ENCODE peak calls at places on chromosome 9, in six cellular contexts. J is heart left ventricle; I is BJ; G is CD8-positive, alpha-beta T cell; X is PC-9; K is NB4. Y is an unnamed sample.

GRCh38 chr9:84822589-84823233 is 153.2 kb downstream of the NTRK2 start:
- DNase-seq in J (no peak), I (no peak), G (no peak), X (no peak), K (no peak), Y (no peak)

GRCh38 chr9:136051568-136052432 is 43.3 kb downstream of the NACC2 start:
- DNase-seq in J (peak), I (peak), G (no peak), X (peak), K (peak), Y (peak)

GRCh38 chr9:115395511-115396021 is 277.6 kb upstream of the TNC start:
- DNase-seq in J (no peak), I (no peak), G (no peak), X (peak), K (no peak), Y (no peak)

GRCh38 chr9:128152133-128152780 is 3.0 kb downstream of the LCN2 start:
- DNase-seq in J (peak), I (no peak), G (no peak), X (no peak), K (no peak), Y (peak)

GRCh38 chr9:6590772-6591384 is 54.7 kb downstream of the GLDC start:
- DNase-seq in J (no peak), I (no peak), G (no peak), X (peak), K (no peak), Y (no peak)

GRCh38 chr9:72441296-72442211 is 76.5 kb upstream of the ZFAND5 start:
- DNase-seq in J (no peak), I (no peak), G (no peak), X (no peak), K (no peak), Y (no peak)

GRCh38 chr9:12878342-12878978 is 103.6 kb downstream of the LURAP1L start:
- DNase-seq in J (no peak), I (no peak), G (no peak), X (peak), K (no peak), Y (no peak)

GRCh38 chr9:124286292-124286931 is 28.7 kb downstream of the NEK6 start:
- DNase-seq in J (no peak), I (peak), G (peak), X (peak), K (peak), Y (no peak)

GRCh38 chr9:91978739-91979414 is 28.8 kb upstream of the ROR2 start:
- DNase-seq in J (no peak), I (peak), G (no peak), X (no peak), K (peak), Y (no peak)

GRCh38 chr9:6852243-6852963 is 94.6 kb downstream of the KDM4C start:
- DNase-seq in J (no peak), I (peak), G (no peak), X (no peak), K (no peak), Y (no peak)

GRCh38 chr9:137411670-137412380 is 11.1 kb downstream of the EXD3 start:
- DNase-seq in J (peak), I (peak), G (no peak), X (peak), K (peak), Y (no peak)

GRCh38 chr9:133005957-133006356 is 24.8 kb upstream of the GTF3C5 start:
- DNase-seq in J (no peak), I (no peak), G (no peak), X (no peak), K (no peak), Y (no peak)

GRCh38 chr9:134379774-134380431 is 53.6 kb downstream of the RXRA start:
- DNase-seq in J (no peak), I (no peak), G (no peak), X (peak), K (no peak), Y (no peak)

GRCh38 chr9:83007521-83008300 is 55.2 kb downstream of the RASEF start:
- DNase-seq in J (no peak), I (no peak), G (no peak), X (no peak), K (no peak), Y (no peak)

GRCh38 chr9:93077367-93077766 is 18.6 kb upstream of the CARD19 start:
- DNase-seq in J (no peak), I (no peak), G (no peak), X (no peak), K (no peak), Y (no peak)

GRCh38 chr9:102974530-102974929 is 20.6 kb upstream of the CYLC2 start:
- DNase-seq in J (no peak), I (no peak), G (no peak), X (peak), K (no peak), Y (no peak)

GRCh38 chr9:104304925-104305324 is 199.1 kb upstream of the OR13F1 start:
- DNase-seq in J (no peak), I (no peak), G (no peak), X (no peak), K (no peak), Y (no peak)

DNA sequence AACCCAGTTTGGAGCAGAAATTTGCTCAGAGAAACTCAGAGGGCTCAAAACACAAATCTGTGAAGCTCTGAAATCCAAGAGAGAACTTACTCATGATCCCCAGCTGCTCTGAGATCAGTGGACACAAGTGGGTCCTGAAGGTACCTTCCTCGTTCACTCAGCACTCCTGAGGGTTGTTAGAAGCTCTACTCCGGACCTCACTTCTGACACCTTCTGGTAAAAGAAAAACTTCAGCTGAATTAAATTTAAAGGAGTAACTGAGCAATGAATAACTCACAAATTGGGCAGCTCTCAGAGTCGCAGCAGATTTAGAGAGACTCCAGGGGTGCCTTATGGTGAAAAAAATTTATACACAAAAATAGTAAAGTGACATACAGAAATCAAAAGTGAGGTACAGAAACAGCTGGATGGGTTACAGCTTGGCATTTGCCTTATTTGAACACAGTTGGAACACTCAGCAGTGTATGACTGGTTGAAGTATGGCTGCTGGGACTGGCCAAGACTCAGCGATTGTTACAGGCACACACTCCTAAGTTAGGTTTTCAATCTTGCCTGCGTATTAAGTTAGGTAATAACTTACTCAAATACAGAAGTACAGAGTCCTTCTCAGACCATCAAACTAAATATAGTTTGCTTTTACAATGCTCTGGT is 32.5 kb downstream of the INSL4 start:
- DNase-seq in J (no peak), I (no peak), G (no peak), X (no peak), K (peak), Y (no peak)
- TF ChIP-seq CTCF in J (no peak), I (no peak), G (no peak), X (no peak), K (peak), Y (peak)

DNA sequence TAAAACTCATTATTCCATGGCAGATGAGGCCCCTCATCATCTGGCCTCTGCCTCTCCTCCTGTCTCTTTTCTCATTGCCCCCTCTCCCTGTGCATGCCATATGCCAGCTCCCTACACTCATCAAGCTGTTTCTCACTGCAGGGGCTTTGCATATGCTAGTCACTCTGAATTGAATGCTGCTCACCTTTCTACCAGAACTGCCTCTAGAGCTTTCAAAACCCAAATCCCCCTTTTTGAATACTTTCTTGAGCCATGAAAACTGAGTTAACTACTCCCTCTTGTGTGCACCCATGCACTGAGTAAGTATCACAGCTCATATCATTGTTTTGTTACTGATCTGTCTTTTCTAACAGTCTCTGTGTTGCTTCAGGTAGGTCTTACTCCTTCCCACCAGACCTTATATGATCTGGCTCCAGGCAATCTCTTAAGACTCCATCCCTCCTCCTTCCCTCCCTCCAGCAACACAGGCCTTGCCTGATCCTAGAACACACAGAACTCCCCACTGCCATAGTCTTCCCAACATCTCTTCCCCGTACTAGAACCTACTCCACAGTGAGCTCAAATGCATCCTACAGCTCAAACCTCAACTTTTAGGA is 60.5 kb downstream of the ASTN2 start:
- DNase-seq in J (no peak), I (no peak), G (no peak), X (no peak), K (no peak), Y (no peak)
- TF ChIP-seq CTCF in J (no peak), I (no peak), G (no peak), X (no peak), K (no peak), Y (no peak)

GRCh38 chr9:32264171-32264862 is 120.1 kb upstream of the ACO1 start:
- DNase-seq in J (no peak), I (no peak), G (no peak), X (no peak), K (peak), Y (no peak)
- TF ChIP-seq CTCF in J (no peak), I (no peak), G (no peak), X (no peak), K (peak), Y (no peak)

GRCh38 chr9:127126981-127127380 is 4.5 kb upstream of the ANGPTL2 start:
- DNase-seq in J (no peak), I (no peak), G (no peak), X (no peak), K (no peak), Y (no peak)

GRCh38 chr9:127123239-127123935 is 952 bp upstream of the ANGPTL2 start:
- DNase-seq in J (peak), I (no peak), G (no peak), X (no peak), K (no peak), Y (no peak)

GRCh38 chr9:127122176-127123151 is at the start of gene ANGPTL2:
- DNase-seq in J (peak), I (peak), G (no peak), X (no peak), K (peak), Y (peak)

GRCh38 chr9:127124091-127124490 is 1.7 kb upstream of the ANGPTL2 start:
- DNase-seq in J (no peak), I (no peak), G (no peak), X (no peak), K (no peak), Y (no peak)

GRCh38 chr9:127124792-127125191 is 2.4 kb upstream of the ANGPTL2 start:
- DNase-seq in J (no peak), I (no peak), G (no peak), X (no peak), K (no peak), Y (no peak)
- TF ChIP-seq CTCF in J (no peak), I (no peak), G (no peak), X (no peak), K (no peak), Y (no peak)

GRCh38 chr9:88920645-88921044 is 70.6 kb upstream of the S1PR3 start:
- DNase-seq in J (no peak), I (no peak), G (no peak), X (no peak), K (no peak), Y (no peak)
- TF ChIP-seq CTCF in J (no peak), I (no peak), G (no peak), X (peak), K (no peak), Y (peak)

DNA sequence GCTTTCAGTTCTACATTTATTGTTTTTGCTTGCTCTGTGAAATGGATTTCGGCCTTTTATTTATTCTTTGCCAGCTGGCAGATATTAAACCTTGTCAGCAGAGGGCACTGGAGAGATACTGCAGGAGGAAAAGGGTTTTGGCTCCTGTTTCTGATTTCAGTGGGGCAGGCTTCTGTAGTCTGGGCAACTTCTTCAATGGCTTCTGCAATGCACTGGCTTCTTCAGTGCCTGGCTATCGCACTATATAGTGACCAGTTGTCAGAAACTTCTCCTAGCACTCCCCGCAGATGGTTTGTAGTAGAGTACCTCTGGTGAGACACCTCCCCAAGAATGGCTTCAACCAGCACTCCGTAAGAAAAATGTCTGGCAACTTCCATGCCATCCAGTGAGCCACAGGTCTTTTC is 3.2 kb upstream of the NFX1 start:
- DNase-seq in J (no peak), I (peak), G (no peak), X (peak), K (peak), Y (no peak)
- TF ChIP-seq CTCF in J (peak), I (peak), G (peak), X (peak), K (peak), Y (peak)

GRCh38 chr9:88722753-88723152 is 187.8 kb downstream of the NXNL2 start:
- DNase-seq in J (no peak), I (no peak), G (no peak), X (no peak), K (peak), Y (no peak)
- TF ChIP-seq CTCF in J (peak), I (peak), G (no peak), X (peak), K (peak), Y (peak)